ENCODE peak calls at places on chromosome 4, in seven cellular contexts. F, V, R, E, X, L and U are unnamed samples.
A peak's percentile ranks its signal among the peaks of the same experiment; 100 is the strongest.

GRCh38 chr4:173486714-173487392 is 43.2 kb downstream of the HAND2 start:
- DNase-seq in X (no peak), R (no peak), F (no peak), E (no peak), L (no peak), V (no peak), U (no peak)

GRCh38 chr4:83212041-83212851 is 72.4 kb downstream of the COQ2 start:
- DNase-seq in L (no peak), R (no peak), F (no peak), E (no peak), V (peak; percentile 65), X (no peak), U (no peak)

GRCh38 chr4:150078041-150078995 is at the start of gene DCLK2:
- DNase-seq in V (peak; percentile 55), F (peak; percentile 52), L (no peak), X (peak; percentile 73), E (no peak), R (peak; percentile 75), U (peak; percentile 65)

GRCh38 chr4:6380746-6381411 is 91.5 kb downstream of the PPP2R2C start:
- DNase-seq in F (no peak), V (no peak), X (no peak), R (no peak), E (no peak), L (no peak), U (no peak)

GRCh38 chr4:25993564-25994185 is 79.7 kb downstream of the SMIM20 start:
- DNase-seq in E (peak; percentile 35), V (no peak), X (peak; percentile 97), R (peak; percentile 33), F (no peak), L (no peak), U (no peak)

GRCh38 chr4:76867880-76868655 is 29.9 kb downstream of the SOWAHB start:
- DNase-seq in V (peak; percentile 51), F (no peak), X (peak; percentile 79), E (no peak), R (peak; percentile 12), L (no peak), U (no peak)

GRCh38 chr4:8917868-8918783 is 46.5 kb upstream of the HMX1 start:
- DNase-seq in X (peak; percentile 82), V (peak; percentile 66), R (peak; percentile 41), L (peak; percentile 46), F (no peak), E (peak; percentile 23), U (peak; percentile 32)

GRCh38 chr4:85884251-85884650 is 409.3 kb downstream of the ARHGAP24 start:
- DNase-seq in F (no peak), X (no peak), R (no peak), E (no peak), V (no peak), L (no peak), U (no peak)

GRCh38 chr4:152594981-152595916 is 59.4 kb upstream of the FBXW7 start:
- DNase-seq in R (no peak), V (no peak), L (no peak), X (no peak), F (no peak), E (no peak), U (no peak)

GRCh38 chr4:113604955-113605354 is 156.6 kb downstream of the CAMK2D start:
- DNase-seq in L (no peak), E (no peak), V (no peak), F (no peak), R (peak; percentile 10), X (no peak), U (no peak)

GRCh38 chr4:89657931-89658700 is 178.8 kb downstream of the SNCA start:
- DNase-seq in L (no peak), R (no peak), F (no peak), V (no peak), X (peak; percentile 61), E (peak; percentile 28), U (no peak)

GRCh38 chr4:57490520-57490919 is 380.3 kb upstream of the IGFBP7 start:
- DNase-seq in X (no peak), F (no peak), V (no peak), E (no peak), R (peak; percentile 60), L (no peak), U (no peak)

DNA sequence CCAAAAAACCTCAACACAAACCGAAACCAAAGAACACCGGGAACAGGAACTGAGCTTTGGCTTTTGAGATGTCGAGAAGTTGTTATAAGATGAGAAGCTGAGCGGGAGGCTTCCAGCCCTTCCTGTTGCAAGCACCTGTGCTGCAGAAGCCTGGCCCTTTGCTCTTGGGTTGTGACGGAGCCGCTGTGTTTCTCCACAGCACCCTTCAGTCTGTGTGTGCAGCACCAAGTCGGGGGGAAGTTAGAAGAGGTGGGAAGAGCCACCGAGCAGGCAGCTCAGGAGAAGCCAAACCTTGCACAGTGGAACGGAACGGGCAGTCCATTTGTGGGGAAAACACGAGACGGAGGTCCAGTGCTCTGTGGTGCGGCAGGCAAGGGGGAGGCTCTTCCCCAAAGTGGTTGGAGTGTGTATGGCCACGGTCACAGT is 123.5 kb downstream of the STOX2 start:
- DNase-seq in F (no peak), X (no peak), R (no peak), V (no peak), L (no peak), E (no peak), U (no peak)
- H3K4me3 ChIP-seq in F (peak overlapping the region; percentile 54), X (no peak overlapping the region), R (no peak overlapping the region), V (peak overlapping the region; percentile 14), L (peak overlapping the region; percentile 31), E (no peak overlapping the region), U (no peak overlapping the region)

DNA sequence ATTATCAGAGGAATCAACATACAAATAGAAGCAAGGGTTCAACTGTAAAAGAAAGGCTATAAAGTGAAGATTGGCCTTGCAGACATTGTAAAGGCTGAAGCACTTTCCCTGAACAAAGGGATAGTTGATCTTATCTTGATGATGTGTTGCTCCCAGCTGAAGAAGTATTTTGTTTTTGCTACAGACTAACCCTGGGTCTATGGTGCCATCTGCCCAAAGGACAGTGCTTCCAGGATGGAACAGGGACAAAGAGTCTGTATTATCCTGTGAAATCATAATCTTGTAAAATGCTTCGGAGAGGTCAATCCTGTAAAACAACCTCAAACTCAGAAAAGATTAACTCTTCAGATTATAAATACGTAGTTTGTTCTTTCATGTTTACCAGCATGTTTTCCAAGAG is 251.7 kb upstream of the ANKRD50 start:
- DNase-seq in V (no peak), X (no peak), E (no peak), R (no peak), L (no peak), F (no peak), U (no peak)
- TF ChIP-seq CTCF in V (no peak), X (no peak), E (no peak), R (no peak), L (no peak), F (no peak), U (no peak)

GRCh38 chr4:119162174-119162573 is 26.5 kb downstream of the MYOZ2 start:
- DNase-seq in E (no peak), V (no peak), R (no peak), L (no peak), X (peak; percentile 18), F (no peak), U (no peak)
- H3K4me1 ChIP-seq in E (no peaks in the 10 kb centered on the region), V (peaks cover 8% of the 10 kb centered on the region), R (no peaks in the 10 kb centered on the region), L (no peaks in the 10 kb centered on the region), X (no peaks in the 10 kb centered on the region), F (no peaks in the 10 kb centered on the region), U (no peaks in the 10 kb centered on the region)

DNA sequence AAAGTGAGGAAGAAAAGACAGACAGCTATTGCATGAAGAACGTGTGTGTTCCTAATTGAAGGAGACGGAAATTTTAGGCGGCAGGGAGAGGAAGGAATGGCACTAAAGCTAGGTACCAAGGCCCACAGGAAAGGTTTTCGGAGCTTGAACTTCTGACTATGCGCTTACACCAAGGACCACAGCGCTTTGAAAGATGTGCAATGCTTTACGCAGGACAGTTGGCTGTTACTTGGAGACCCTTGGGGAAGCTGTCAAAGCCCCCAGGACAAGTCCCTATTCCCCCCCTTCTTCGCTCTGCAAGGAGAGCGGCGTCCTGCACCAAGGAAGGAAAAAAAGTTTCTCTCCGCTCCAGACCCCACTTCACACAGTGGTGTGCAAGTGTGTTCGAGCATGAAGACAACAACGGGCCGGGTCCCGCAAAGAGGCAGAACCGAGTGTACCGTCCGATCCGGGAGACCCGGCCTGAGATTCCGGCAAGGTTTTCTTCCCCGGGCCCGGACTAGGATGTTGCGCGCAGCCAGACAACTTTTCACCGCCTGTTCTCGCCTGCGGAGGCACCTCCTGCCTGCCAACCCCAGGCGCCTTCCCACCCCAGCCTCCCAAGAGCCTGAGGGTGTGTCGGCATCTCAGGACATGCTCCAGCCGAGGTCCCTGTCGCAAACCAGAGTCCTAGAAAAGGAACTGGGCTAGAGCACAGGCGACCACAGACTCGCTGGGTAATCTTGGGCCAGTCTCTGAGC is 888 bp downstream of the KDR start:
- DNase-seq in X (peak; percentile 57), L (no peak), V (no peak), F (no peak), E (no peak), R (no peak), U (no peak)
- H3K4me3 ChIP-seq in X (peak overlapping the region; percentile 95), L (no peak overlapping the region), V (peak overlapping the region; percentile 46), F (peak overlapping the region; percentile 71), E (no peak overlapping the region), R (no peak overlapping the region), U (peak overlapping the region; percentile 69)

DNA sequence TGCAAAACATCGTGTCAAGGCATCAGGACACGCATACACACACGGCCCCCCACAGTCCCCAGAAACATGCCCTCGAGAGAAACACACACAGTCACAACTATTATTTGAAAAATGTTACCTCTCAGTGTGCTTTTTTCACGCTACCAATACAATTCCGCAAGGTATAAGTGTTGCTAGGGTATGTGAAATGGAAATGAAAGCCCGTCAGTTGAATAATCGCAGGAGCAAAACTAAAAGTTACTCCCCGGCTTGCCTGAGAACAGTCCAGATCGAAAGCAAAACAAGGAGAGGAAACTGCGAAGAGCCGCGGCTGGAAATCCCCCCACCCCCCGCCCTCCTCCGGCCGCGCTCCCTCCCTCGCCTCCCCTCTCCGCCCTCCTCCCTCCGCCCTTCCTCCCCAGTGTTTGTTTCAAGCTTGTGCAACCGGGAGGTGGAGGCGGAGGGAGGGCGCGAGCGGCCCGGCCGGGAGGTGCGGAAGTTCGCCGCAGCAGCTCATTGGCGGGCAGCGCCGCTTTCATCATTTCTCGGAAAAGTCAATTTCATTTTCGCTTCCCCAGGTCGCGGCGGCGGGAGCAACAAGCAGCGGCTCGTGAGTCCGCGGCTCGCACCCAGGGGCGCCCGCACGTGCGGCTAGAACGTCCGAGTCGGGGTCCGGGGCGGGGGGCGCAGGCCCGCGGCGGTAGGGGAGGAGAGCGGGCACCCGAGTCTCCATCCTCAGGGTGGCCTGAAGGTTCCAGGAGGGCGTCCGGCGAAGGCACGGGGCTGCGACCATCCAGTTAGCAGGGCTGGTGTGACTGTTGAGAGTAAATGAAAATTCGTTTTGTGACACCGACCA is at the start of gene IRF2:
- DNase-seq in R (peak; percentile 93), F (peak; percentile 92), V (peak; percentile 97), E (peak; percentile 93), X (peak; percentile 96), L (peak; percentile 61), U (peak; percentile 99)
- TF ChIP-seq CTCF in R (no peak), F (no peak), V (peak; percentile 9), E (peak; percentile 27), X (no peak), L (no peak), U (peak; percentile 17)